ENCODE peak calls at places on chromosomes 11 and 22, in five cellular contexts. Z is GM23248, S is IMR-90, W is iPS DF 6.9, D is OCI-LY7. J is an unnamed sample.

GRCh38 chr11:134531331-134532135 is 119.5 kb upstream of the B3GAT1 start:
- DNase-seq in D (no peak), Z (no peak), S (no peak), W (no peak), J (no peak)

GRCh38 chr11:46338988-46339666 is 8.1 kb upstream of the DGKZ start:
- DNase-seq in W (peak), Z (no peak), D (no peak), S (no peak), J (no peak)

GRCh38 chr11:47852053-47852452 is 3.9 kb upstream of the NUP160 start:
- DNase-seq in Z (no peak), W (no peak), S (no peak), D (no peak), J (no peak)

GRCh38 chr11:11073996-11074395 is 216.1 kb upstream of the ZBED5 start:
- DNase-seq in Z (no peak), S (no peak), W (no peak), D (no peak), J (no peak)

GRCh38 chr11:65646921-65647701 is 9.2 kb downstream of the SIPA1 start:
- DNase-seq in Z (peak), D (no peak), S (no peak), W (no peak), J (no peak)

GRCh38 chr11:74909812-74910211 is 39.1 kb downstream of the XRRA1 start:
- DNase-seq in S (no peak), Z (no peak), D (no peak), W (no peak), J (no peak)

GRCh38 chr11:73645570-73645969 is 811 bp upstream of the PLEKHB1 start:
- DNase-seq in W (no peak), S (no peak), D (no peak), Z (no peak), J (no peak)

GRCh38 chr11:128506384-128506783 is 81.0 kb downstream of the ETS1 start:
- DNase-seq in W (no peak), D (no peak), S (no peak), Z (no peak), J (no peak)

GRCh38 chr22:37220543-37220968 is 8.3 kb upstream of the SSTR3 start:
- DNase-seq in W (no peak), D (no peak), S (no peak), Z (no peak), J (no peak)

GRCh38 chr11:77503006-77503405 is 29.1 kb upstream of the PAK1 start:
- DNase-seq in W (no peak), Z (peak), S (peak), D (no peak), J (no peak)

GRCh38 chr22:38172016-38172431 is 9.6 kb downstream of the PLA2G6 start:
- DNase-seq in Z (no peak), S (peak), W (no peak), D (peak), J (peak)

GRCh38 chr11:73233704-73234402 is 15.8 kb downstream of the P2RY2 start:
- DNase-seq in W (no peak), S (no peak), D (no peak), Z (no peak), J (no peak)

GRCh38 chr11:70650075-70650909 is 252.0 kb downstream of the CTTN start:
- DNase-seq in W (peak), D (peak), S (peak), Z (peak), J (peak)

GRCh38 chr11:2175659-2176058 is 4.0 kb upstream of the TH start:
- DNase-seq in D (no peak), Z (peak), W (no peak), S (peak), J (peak)

GRCh38 chr22:20017622-20017958 is 967 bp upstream of the ARVCF start:
- DNase-seq in W (no peak), Z (no peak), S (no peak), D (no peak), J (no peak)

GRCh38 chr11:10592331-10592730 is 23.9 kb upstream of the LYVE1 start:
- DNase-seq in D (no peak), Z (peak), W (no peak), S (peak), J (peak)

GRCh38 chr22:43985532-43985931 is 30.3 kb downstream of the SAMM50 start:
- DNase-seq in D (no peak), Z (no peak), W (no peak), S (no peak), J (no peak)

GRCh38 chr11:122422707-122423106 is 232.8 kb upstream of the UBASH3B start:
- DNase-seq in D (no peak), S (peak), W (no peak), Z (peak), J (peak)

GRCh38 chr11:67371549-67372231 is 1.7 kb downstream of the CLCF1 start:
- DNase-seq in W (no peak), S (peak), Z (peak), D (peak), J (peak)

GRCh38 chr11:20274031-20274430 is 89.5 kb upstream of the HTATIP2 start:
- DNase-seq in D (no peak), S (no peak), Z (no peak), W (no peak), J (no peak)

GRCh38 chr11:115084191-115084590 is 405.9 kb downstream of the NXPE2 start:
- DNase-seq in Z (no peak), W (no peak), S (no peak), D (no peak), J (no peak)

GRCh38 chr11:35121326-35121865 is 17.6 kb upstream of the CD44 start:
- DNase-seq in W (no peak), Z (no peak), S (no peak), D (no peak), J (no peak)

GRCh38 chr11:35126000-35126878 is 12.7 kb upstream of the CD44 start:
- DNase-seq in W (no peak), D (peak), Z (peak), S (no peak), J (no peak)

GRCh38 chr11:35126879-35127576 is 11.9 kb upstream of the CD44 start:
- DNase-seq in Z (no peak), W (no peak), D (no peak), S (no peak), J (no peak)

GRCh38 chr11:35118906-35119305 is 20.1 kb upstream of the CD44 start:
- DNase-seq in D (peak), Z (no peak), S (no peak), W (no peak), J (no peak)

DNA sequence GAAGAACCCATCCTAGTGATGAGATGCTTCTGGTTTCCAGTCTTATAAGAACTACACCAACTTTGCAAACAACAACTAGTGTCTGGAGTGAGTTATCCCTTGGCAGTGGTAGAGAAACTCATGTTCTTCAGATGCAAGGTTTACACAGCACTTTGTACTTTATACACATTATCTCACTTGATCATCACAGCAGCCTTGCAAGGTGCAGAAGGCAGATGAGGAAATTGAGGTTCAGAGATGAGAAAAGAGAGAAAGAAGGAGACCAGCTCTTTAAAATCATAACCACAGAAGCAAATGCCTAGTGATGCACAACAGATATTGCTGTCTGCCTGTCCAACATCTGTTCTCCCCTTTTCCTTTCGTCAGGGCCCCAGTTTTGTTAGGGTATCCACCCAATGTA is 16.7 kb upstream of the CD44 start:
- DNase-seq in S (no peak), D (no peak), Z (no peak), W (no peak), J (no peak)
- H3K4me3 ChIP-seq in S (no peak), D (no peak), Z (no peak), W (no peak), J (no peak)

DNA sequence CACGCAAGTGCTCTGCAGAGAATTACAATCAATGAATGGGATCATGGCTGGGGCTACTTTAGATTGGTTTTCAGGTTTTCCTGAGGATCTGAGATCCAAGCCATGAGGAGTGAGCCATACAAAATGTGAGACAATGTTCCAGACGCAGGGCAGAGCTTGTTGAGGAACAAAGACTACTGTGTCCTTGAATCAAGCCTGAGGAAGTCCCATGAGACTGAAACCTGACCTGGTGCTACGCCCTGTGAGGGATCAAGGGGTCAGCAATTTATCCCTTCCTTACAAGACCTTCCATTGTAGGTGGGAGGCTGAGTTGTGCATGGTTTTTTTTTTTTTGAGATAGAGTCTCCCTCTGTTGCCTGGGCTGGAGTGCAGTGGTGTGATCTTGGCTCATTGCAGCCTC is 2.1 kb downstream of the INCENP start:
- DNase-seq in W (no peak), S (no peak), D (peak), Z (no peak), J (no peak)
- H3K4me3 ChIP-seq in W (no peak), S (no peak), D (peak), Z (no peak), J (no peak)

GRCh38 chr11:7251836-7252682 is at the start of gene SYT9:
- DNase-seq in W (peak), S (no peak), D (no peak), Z (peak), J (peak)
- H3K4me3 ChIP-seq in W (peak), S (peak), D (no peak), Z (peak), J (peak)

GRCh38 chr11:19234428-19234827 is 6.3 kb downstream of the E2F8 start:
- DNase-seq in Z (no peak), W (no peak), D (no peak), S (no peak), J (no peak)

GRCh38 chr11:19228956-19229355 is 11.8 kb downstream of the E2F8 start:
- DNase-seq in S (no peak), Z (no peak), W (no peak), D (no peak), J (no peak)

GRCh38 chr11:19229671-19230070 is 11.1 kb downstream of the E2F8 start:
- DNase-seq in S (no peak), Z (no peak), W (no peak), D (no peak), J (no peak)

GRCh38 chr11:19237381-19237780 is 3.4 kb downstream of the E2F8 start:
- DNase-seq in S (no peak), D (no peak), W (no peak), Z (no peak), J (no peak)

DNA sequence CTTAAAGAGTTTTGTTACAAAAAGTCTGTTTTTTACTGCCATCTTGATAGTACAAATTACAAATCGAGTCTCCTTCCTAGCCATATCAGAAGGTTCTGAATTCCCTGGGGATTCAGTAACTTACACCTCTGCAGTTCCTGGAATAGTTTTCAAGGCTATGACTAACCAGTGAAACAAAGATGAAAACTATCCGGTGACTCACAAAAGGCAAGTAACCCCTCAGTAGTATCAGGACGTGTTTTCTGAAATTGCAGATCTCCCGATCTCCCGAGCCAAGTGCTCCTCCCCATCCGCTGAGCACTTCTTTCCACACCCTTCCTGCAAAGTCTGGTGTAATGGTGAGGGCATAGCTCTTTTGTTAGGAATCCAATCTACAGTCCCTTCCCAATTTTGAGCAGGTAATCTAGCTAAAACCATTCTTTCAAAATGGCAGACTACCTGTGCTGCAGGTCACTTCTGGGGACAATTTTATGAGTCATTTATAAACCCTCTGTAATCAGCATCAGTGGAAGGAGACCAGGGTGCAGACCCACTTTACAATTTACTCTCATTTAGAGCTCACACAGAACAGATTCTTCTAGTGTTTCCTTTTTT is 7.7 kb downstream of the E2F8 start:
- DNase-seq in Z (peak), S (peak), D (no peak), W (no peak), J (peak)
- H3K4me3 ChIP-seq in Z (peak), S (no peak), D (no peak), W (no peak), J (no peak)

GRCh38 chr11:19116315-19116970 is 525 bp upstream of the ZDHHC13 start:
- DNase-seq in Z (no peak), W (no peak), D (peak), S (no peak), J (no peak)

GRCh38 chr11:19116971-19117759 is at the start of gene ZDHHC13:
- DNase-seq in Z (peak), D (peak), W (peak), S (peak), J (peak)

GRCh38 chr11:19121646-19122045 is 4.7 kb downstream of the ZDHHC13 start:
- DNase-seq in W (no peak), D (no peak), S (peak), Z (peak), J (peak)

GRCh38 chr11:19122966-19123615 is 6.1 kb downstream of the ZDHHC13 start:
- DNase-seq in W (no peak), S (no peak), Z (no peak), D (no peak), J (peak)

GRCh38 chr11:19117760-19118097 is 761 bp downstream of the ZDHHC13 start:
- DNase-seq in S (peak), Z (no peak), D (peak), W (no peak), J (no peak)
- H3K4me3 ChIP-seq in S (peak), Z (peak), D (peak), W (peak), J (peak)

DNA sequence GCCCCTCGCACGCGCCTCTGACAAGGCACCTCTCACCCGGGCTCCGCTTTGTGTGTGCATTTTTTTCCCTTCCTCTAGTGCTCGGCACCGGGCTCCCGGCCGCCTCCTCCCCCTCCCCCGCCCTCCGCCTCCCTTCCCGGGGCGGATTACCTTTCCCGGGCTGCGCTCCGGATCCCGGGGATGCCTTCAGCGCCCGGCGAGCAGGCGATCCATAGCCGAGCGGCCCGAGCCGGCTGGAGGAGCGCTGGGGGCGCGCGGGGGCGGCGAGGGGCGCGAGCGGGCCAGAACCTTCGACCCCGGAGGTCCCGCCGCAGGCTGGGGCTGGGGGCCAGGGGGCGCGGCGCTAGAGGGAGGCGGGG is 282 bp downstream of the MPPED2 start:
- DNase-seq in Z (peak), W (no peak), S (no peak), D (no peak), J (no peak)
- H3K4me3 ChIP-seq in Z (peak), W (peak), S (peak), D (no peak), J (peak)